ENCODE peak calls at places on chromosomes 11 and 22, in five cellular contexts. O is astrocyte, Q is HepG2, W is neuronal stem cell, T is IMR-90. G is an unnamed sample.

GRCh38 chr11:2204361-2205213 is 33.0 kb upstream of the TH start:
- DNase-seq in O (no peak), T (no peak), Q (peak; percentile 20), W (no peak), G (no peak)

GRCh38 chr22:33210129-33210784 is 152.1 kb upstream of the SYN3 start:
- DNase-seq in O (no peak), T (peak; percentile 9), W (peak; percentile 47), Q (peak; percentile 47), G (peak; percentile 4)

GRCh38 chr11:111983187-111983986 is 41.8 kb upstream of the DLAT start:
- DNase-seq in W (peak; percentile 67), Q (peak; percentile 91), O (peak; percentile 67), T (peak; percentile 72), G (peak; percentile 40)

GRCh38 chr22:23404689-23405365 is 175.3 kb downstream of the IGLL1 start:
- DNase-seq in Q (peak; percentile 35), O (no peak), T (peak; percentile 40), W (peak; percentile 67), G (peak; percentile 11)

GRCh38 chr11:12182650-12183511 is 72.5 kb downstream of the MICAL2 start:
- DNase-seq in T (peak; percentile 98), Q (peak; percentile 58), W (no peak), O (peak; percentile 99), G (peak; percentile 89)

GRCh38 chr11:73493838-73494598 is 103.9 kb downstream of the FAM168A start:
- DNase-seq in O (peak; percentile 90), T (peak; percentile 78), Q (peak; percentile 46), W (peak; percentile 39), G (peak; percentile 27)

GRCh38 chr11:67118059-67118766 is 850 bp upstream of the KDM2A start:
- DNase-seq in T (no peak), W (no peak), O (no peak), Q (no peak), G (peak; percentile 34)

GRCh38 chr11:34748036-34748435 is 127.1 kb downstream of the EHF start:
- DNase-seq in O (no peak), T (no peak), Q (no peak), W (no peak), G (no peak)

GRCh38 chr22:28909375-28909774 is 26.0 kb downstream of the ZNRF3 start:
- DNase-seq in T (peak; percentile 58), Q (no peak), O (peak; percentile 68), W (no peak), G (no peak)

GRCh38 chr11:31958086-31958735 is 132.7 kb upstream of the RCN1 start:
- DNase-seq in T (peak; percentile 29), O (peak; percentile 22), W (peak; percentile 74), Q (peak; percentile 15), G (peak; percentile 44)

GRCh38 chr11:65274734-65275682 is 13.2 kb downstream of the POLA2 start:
- DNase-seq in T (peak; percentile 99), Q (peak; percentile 89), W (no peak), O (peak; percentile 95), G (peak; percentile 97)

GRCh38 chr22:39117585-39118191 is 20.6 kb downstream of the APOBEC3H start:
- DNase-seq in O (no peak), W (no peak), Q (peak; percentile 60), T (peak; percentile 49), G (peak; percentile 57)
- H3K9ac ChIP-seq in O (no peak overlapping the region), W (no peak overlapping the region), Q (no peak overlapping the region), T (no peak overlapping the region), G (no peak overlapping the region)

GRCh38 chr11:61009392-61010275 is 38.2 kb downstream of the CD6 start:
- DNase-seq in T (no peak), W (no peak), Q (no peak), O (no peak), G (no peak)

GRCh38 chr11:61007971-61008896 is 36.8 kb downstream of the CD6 start:
- DNase-seq in O (no peak), Q (no peak), W (peak; percentile 30), T (no peak), G (no peak)

GRCh38 chr11:61008971-61009370 is 37.5 kb downstream of the CD6 start:
- DNase-seq in T (no peak), Q (no peak), O (no peak), W (no peak), G (no peak)

GRCh38 chr11:61004841-61005240 is 33.4 kb downstream of the CD6 start:
- DNase-seq in O (no peak), Q (no peak), T (no peak), W (no peak), G (no peak)

DNA sequence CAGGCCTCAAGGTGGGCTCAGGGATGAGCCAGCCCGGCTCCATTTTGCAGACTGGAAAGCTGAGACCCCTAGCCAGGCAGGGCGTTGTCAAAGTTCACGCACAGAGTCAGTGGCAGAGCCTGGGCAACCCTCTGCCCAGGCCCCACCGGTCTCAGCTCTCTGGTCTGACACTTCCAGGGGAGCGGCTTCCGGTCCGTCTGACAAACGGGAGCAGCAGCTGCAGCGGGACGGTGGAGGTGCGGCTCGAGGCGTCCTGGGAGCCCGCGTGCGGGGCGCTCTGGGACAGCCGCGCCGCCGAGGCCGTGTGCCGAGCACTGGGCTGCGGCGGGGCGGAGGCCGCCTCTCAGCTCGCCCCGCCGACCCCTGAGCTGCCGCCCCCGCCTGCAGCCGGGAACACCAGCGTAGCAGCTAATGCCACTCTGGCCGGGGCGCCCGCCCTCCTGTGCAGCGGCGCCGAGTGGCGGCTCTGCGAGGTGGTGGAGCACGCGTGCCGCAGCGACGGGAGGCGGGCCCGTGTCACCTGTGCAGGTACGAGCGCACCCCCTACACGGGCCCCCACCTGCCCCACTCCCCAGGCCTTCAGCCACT is 36.0 kb downstream of the CD6 start:
- DNase-seq in W (no peak), O (no peak), T (no peak), Q (no peak), G (no peak)
- H3K4me2 ChIP-seq in W (peak overlapping the region; percentile 91), O (peak overlapping the region; percentile 84), T (no peak overlapping the region), Q (peak overlapping the region; percentile 53), G (no peak overlapping the region)

DNA sequence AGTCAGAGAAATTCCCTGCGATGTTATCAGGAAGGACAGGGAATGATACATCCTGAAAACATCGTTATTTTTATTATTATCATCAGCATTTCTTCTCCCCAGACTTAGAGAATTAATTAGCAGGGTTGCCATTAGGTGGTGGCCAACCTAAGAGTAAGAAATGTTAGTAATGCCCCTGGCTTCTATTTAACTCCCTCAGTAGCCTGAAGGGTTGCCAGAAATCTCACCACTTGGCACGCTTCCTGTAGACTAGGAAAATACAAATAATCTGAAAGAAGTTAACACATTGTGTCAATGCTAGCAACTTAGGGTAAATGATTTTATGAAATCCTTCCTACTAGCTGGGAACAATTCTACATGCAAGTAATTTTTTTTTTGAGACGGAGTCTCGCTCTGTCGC is 45.5 kb downstream of the ENDOD1 start:
- DNase-seq in O (no peak), T (no peak), Q (no peak), W (no peak), G (no peak)
- H3K9ac ChIP-seq in O (no peak overlapping the region), T (no peak overlapping the region), Q (no peak overlapping the region), W (no peak overlapping the region), G (no peak overlapping the region)

GRCh38 chr22:40326905-40327735 is 19.2 kb upstream of the ADSL start:
- DNase-seq in Q (no peak), T (peak; percentile 67), O (peak; percentile 75), W (peak; percentile 29), G (peak; percentile 75)
- H3K4me2 ChIP-seq in Q (no peak overlapping the region), T (peak overlapping the region; percentile 2), O (peak overlapping the region; percentile 19), W (peak overlapping the region; percentile 47), G (peak overlapping the region; percentile 65)

DNA sequence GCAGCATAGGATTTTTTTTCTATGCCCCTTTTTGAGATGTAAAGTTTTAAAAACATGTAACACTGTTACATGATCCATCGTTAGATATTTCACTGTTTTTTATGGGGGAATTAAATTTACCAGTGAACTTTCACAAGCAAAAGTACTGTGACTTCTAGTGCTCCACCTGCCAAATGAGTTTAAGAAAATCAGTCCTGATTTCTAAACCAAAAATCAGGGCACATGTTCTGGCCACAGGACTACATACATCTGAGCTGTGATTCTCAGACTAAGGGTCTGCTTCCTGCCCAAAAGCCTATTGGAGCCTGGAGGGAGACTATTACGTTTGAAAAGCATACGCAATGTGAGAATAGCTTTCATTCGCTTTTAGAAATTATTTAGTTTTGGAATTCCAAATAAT is 22.5 kb downstream of the TMPRSS13 start:
- DNase-seq in O (no peak), W (no peak), Q (no peak), T (no peak), G (no peak)
- H3K9ac ChIP-seq in O (no peak overlapping the region), W (no peak overlapping the region), Q (no peak overlapping the region), T (no peak overlapping the region), G (no peak overlapping the region)

DNA sequence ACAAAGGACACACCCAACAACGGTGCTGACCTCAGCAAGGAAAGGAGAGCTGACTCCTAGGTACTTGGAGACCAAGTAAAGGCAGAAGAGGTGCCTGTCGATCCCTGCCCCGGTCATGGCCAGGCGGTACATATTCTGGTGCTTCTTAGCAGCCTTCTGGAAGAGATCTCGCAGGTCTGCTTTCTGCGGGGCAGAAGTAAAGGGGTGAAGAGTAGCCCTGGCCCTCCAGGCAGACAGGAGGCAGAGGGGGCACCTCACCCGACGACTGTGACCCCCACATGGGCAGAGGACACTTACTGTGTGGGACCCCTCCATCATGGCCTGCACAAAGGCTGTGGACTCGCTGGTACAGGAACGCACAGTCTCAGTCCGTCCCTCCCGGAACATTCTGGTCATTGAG is 7.4 kb downstream of the CPT1B start:
- DNase-seq in W (no peak), O (no peak), Q (no peak), T (no peak), G (no peak)
- H3K4me2 ChIP-seq in W (no peak overlapping the region), O (no peak overlapping the region), Q (no peak overlapping the region), T (no peak overlapping the region), G (no peak overlapping the region)

GRCh38 chr11:82732734-82733443 is 775 bp downstream of the FAM181B start:
- DNase-seq in O (no peak), W (no peak), T (no peak), Q (no peak), G (peak; percentile 6)

GRCh38 chr11:82732348-82732733 is 1.3 kb downstream of the FAM181B start:
- DNase-seq in W (no peak), T (no peak), Q (no peak), O (no peak), G (no peak)

GRCh38 chr11:82731691-82732277 is 1.9 kb downstream of the FAM181B start:
- DNase-seq in T (no peak), W (no peak), O (no peak), Q (no peak), G (no peak)

GRCh38 chr11:82733444-82734119 is at the start of gene FAM181B:
- DNase-seq in Q (no peak), O (no peak), W (peak; percentile 83), T (no peak), G (peak; percentile 29)

GRCh38 chr11:82734120-82734479 is 436 bp upstream of the FAM181B start:
- DNase-seq in Q (no peak), W (no peak), T (no peak), O (no peak), G (no peak)
- H3K9ac ChIP-seq in Q (no peak overlapping the region), W (no peak overlapping the region), T (no peak overlapping the region), O (no peak overlapping the region), G (no peak overlapping the region)

DNA sequence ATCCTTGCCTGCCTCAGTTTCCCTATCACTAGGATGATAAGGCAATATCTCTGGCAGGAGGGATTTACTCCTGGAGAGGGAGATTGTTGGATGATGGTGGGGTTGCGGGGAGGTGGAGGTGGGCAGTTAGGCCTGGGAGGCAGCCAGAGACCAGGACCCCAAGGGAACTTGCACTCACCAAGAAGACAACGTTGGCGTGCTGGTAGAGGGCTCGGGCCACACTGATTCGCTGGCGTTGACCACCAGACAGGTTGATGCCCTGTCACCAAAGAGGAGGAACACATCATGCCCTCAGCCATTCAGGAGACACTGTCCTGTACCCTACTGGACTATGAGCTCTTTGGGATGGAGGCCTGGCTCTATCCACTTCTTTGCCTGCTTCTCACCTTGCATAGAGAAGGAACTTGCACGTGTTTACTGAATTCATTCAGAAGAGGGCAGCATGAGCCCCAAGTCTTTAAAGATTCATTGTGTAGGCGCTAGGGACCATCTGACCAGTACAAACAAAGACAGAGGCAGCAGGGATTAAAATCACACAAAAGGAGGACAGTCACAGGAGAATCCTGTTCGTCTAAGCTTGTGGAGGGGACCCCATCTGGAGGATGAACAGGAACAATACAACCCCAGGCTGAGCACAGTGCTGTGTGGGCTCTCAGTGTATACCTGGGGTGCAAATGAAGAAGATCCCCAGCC is 24.2 kb upstream of the KCNJ11 start:
- DNase-seq in W (peak; percentile 56), T (no peak), Q (no peak), O (no peak), G (no peak)
- H3K4me2 ChIP-seq in W (no peak overlapping the region), T (no peak overlapping the region), Q (no peak overlapping the region), O (no peak overlapping the region), G (no peak overlapping the region)

G was measured in endothelial cell of umbilical vein.